ENCODE peak calls at places on chromosomes 6 and 20, in ten cellular contexts. K, X, E, A, D, U, T, Q, O and G are unnamed samples. For H3K27me3, the result is how much of the 10 kb centered on the place peaks cover.

GRCh38 chr6:14924126-14925024 is 321.5 kb upstream of the JARID2 start:
- DNase-seq in E (no peak), O (no peak), U (no peak), X (peak), T (no peak), D (no peak), A (no peak), Q (peak), K (no peak), G (no peak)

GRCh38 chr6:153024401-153025017 is 22.0 kb upstream of the MTRF1L start:
- DNase-seq in T (peak), X (no peak), E (peak), A (no peak), O (peak), U (peak), K (no peak), Q (peak), D (no peak), G (no peak)

GRCh38 chr6:111423960-111424846 is 58.8 kb downstream of the REV3L start:
- DNase-seq in T (no peak), O (peak), A (no peak), U (no peak), X (no peak), K (no peak), E (peak), Q (no peak), D (no peak), G (no peak)

GRCh38 chr20:53319716-53320115 is 273.9 kb downstream of the ZNF217 start:
- DNase-seq in O (no peak), D (no peak), K (no peak), E (no peak), U (no peak), T (no peak), Q (no peak), A (no peak), X (no peak), G (no peak)

GRCh38 chr6:49553353-49553752 is 2.9 kb downstream of the C6orf141 start:
- DNase-seq in Q (no peak), E (no peak), A (no peak), X (no peak), K (no peak), U (no peak), D (peak), T (no peak), O (no peak), G (no peak)

GRCh38 chr6:36963451-36964290 is 9.1 kb downstream of the PI16 start:
- DNase-seq in D (no peak), U (peak), X (no peak), T (peak), O (no peak), K (no peak), E (no peak), Q (no peak), A (no peak), G (no peak)

GRCh38 chr20:53857723-53858236 is 212.6 kb downstream of the BCAS1 start:
- DNase-seq in T (no peak), E (no peak), D (no peak), A (peak), K (no peak), O (peak), X (no peak), Q (no peak), U (peak), G (no peak)

GRCh38 chr6:149249370-149250357 is 67.8 kb upstream of the TAB2 start:
- DNase-seq in O (peak), E (no peak), X (no peak), U (no peak), Q (no peak), T (no peak), K (no peak), D (no peak), A (no peak), G (no peak)

GRCh38 chr6:113148576-113148975 is 708.6 kb upstream of the MARCKS start:
- DNase-seq in O (no peak), D (no peak), U (no peak), X (no peak), K (no peak), T (no peak), Q (no peak), E (no peak), A (no peak), G (no peak)

GRCh38 chr6:157075549-157076426 is 247.5 kb downstream of the TMEM242 start:
- DNase-seq in A (no peak), X (no peak), T (no peak), Q (no peak), D (no peak), U (no peak), O (no peak), E (no peak), K (no peak), G (no peak)

GRCh38 chr6:75094614-75095321 is 111.1 kb downstream of the COL12A1 start:
- DNase-seq in D (no peak), U (no peak), K (no peak), Q (no peak), E (no peak), T (no peak), A (no peak), O (no peak), X (no peak), G (no peak)

GRCh38 chr20:25247100-25247665 is 702 bp upstream of the PYGB start:
- DNase-seq in K (peak), Q (peak), X (peak), E (peak), U (peak), D (no peak), A (peak), O (peak), T (peak), G (no peak)

GRCh38 chr6:31829633-31830492 is 2.3 kb downstream of the HSPA1B start:
- DNase-seq in U (no peak), D (no peak), X (no peak), Q (no peak), A (no peak), E (no peak), O (peak), T (no peak), K (no peak), G (no peak)

GRCh38 chr6:89162047-89162371 is 16.2 kb downstream of the PM20D2 start:
- DNase-seq in A (no peak), X (peak), Q (no peak), T (no peak), E (no peak), U (no peak), O (no peak), K (no peak), D (no peak), G (no peak)

GRCh38 chr6:89160693-89161092 is 14.8 kb downstream of the PM20D2 start:
- DNase-seq in Q (no peak), K (no peak), X (no peak), A (no peak), U (no peak), E (no peak), O (no peak), D (no peak), T (no peak), G (no peak)

GRCh38 chr6:89161326-89162046 is 15.6 kb downstream of the PM20D2 start:
- DNase-seq in T (no peak), X (no peak), K (no peak), A (no peak), E (no peak), Q (peak), D (no peak), U (no peak), O (no peak), G (no peak)
- TF ChIP-seq CTCF in T (no peak), X (no peak), K (no peak), A (no peak), E (no peak), Q (peak), D (no peak), U (no peak), O (no peak), G (no peak)

DNA sequence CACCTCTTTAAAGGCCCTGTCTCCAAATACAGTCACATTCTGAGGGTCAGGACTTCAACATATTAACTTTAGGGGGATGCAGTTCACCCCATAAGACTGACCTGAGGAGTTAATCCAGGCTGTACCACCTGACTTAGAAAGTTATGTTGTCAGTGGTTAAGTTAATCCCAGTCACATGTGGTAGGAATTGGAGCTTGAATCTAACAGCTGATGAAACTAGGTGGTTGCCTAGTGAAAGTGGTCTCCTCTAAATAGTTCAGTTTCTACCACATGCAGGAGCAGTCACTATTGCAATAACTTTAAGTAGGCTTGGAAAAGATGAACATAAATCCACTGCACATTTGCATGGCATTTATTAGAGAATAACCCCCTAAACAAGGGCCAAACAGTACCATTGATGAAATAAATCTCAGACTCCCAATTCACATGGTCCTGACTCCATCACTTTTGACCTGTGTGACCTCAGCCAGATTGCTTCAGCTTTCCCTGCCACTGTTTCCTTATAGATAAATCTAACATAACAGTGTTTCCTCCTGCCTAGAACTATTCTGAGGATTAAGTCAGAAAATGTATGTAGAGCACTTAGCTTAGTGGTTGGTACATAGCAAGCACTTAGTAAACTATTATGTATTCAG is 20.1 kb downstream of the SAMD5 start:
- DNase-seq in A (no peak), K (no peak), D (no peak), U (no peak), Q (no peak), E (no peak), X (no peak), T (no peak), O (no peak), G (no peak)
- H3K27me3 ChIP-seq in A (under half), K (under half), D (under half), U (under half), Q (under half), E (under half), X (under half), T (under half), O (under half), G (under half)

GRCh38 chr6:43036712-43037111 is 15.3 kb downstream of the RRP36 start:
- DNase-seq in O (no peak), A (no peak), E (no peak), T (no peak), D (no peak), K (no peak), Q (no peak), X (no peak), U (no peak), G (no peak)

GRCh38 chr6:43038727-43039126 is 14.9 kb downstream of the CUL7 start:
- DNase-seq in O (no peak), T (no peak), U (no peak), E (no peak), K (no peak), X (no peak), A (no peak), Q (no peak), D (no peak), G (no peak)

GRCh38 chr6:43035495-43036194 is 14.2 kb downstream of the RRP36 start:
- DNase-seq in T (no peak), X (peak), E (no peak), Q (no peak), D (no peak), U (no peak), K (no peak), A (no peak), O (no peak), G (no peak)

GRCh38 chr6:43037706-43038105 is 15.9 kb downstream of the CUL7 start:
- DNase-seq in D (no peak), X (no peak), K (no peak), E (no peak), Q (no peak), U (no peak), T (no peak), O (no peak), A (no peak), G (no peak)

DNA sequence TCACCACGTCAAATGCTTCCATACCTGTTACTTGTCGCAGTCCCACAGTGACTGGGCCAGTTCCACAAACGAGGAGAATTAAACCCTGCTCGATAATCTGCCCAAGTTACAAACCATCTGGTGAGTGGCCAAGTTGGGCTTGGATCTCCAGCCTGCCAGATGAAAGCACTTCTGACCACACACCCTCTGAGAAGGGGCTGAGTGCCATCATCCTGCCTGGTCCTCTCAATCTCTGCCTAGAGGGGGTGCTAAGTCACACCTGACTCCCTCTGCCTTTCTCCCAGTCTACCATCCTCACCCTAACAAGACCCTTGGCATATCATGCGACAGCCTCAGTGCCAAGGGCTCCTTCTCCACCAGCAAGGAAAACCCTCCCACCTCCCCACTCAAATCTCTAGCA is 15.8 kb downstream of the RRP36 start:
- DNase-seq in U (no peak), A (no peak), K (no peak), Q (no peak), T (no peak), O (no peak), X (no peak), E (no peak), D (no peak), G (no peak)
- TF ChIP-seq CTCF in U (no peak), A (no peak), K (no peak), Q (peak), T (no peak), O (no peak), X (no peak), E (no peak), D (no peak), G (no peak)

DNA sequence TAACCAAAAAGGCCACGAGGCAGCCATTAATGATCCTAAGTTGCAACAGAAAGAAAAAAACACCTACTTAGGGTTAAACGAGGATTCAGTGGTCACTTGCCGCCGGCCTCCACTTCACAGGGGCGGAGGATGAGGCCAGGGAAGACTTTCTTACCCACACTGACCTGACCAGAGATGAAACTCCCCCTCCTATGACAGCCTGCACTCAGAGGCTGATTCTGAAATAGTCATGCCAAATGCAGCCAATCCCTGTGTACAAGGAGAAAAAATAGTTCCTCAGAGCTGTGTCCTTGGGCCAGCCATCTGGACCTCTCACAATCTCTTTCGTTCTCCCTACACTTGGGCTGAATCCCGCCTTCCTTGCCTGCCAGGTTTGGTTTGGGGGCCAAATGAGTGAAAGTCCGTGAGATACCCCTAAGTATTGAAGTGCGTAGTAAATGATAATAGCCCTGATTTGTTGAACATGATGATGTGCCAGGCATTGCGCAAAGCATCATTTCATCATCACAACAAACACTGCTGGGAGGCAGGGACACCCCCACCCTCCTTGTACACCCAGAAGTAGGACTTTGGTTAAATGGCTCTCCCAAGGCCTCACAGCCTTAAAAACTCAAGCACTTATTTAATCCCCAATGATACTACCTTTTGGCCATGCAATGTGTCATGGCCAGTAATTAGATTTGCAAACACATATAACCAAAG is 3.2 kb upstream of the IRF4 start:
- DNase-seq in U (no peak), Q (no peak), D (no peak), E (no peak), X (no peak), O (no peak), K (no peak), A (peak), T (no peak), G (no peak)
- H3K27me3 ChIP-seq in U (under half), Q (half or more), D (half or more), E (under half), X (under half), O (under half), K (half or more), A (under half), T (under half), G (under half)

GRCh38 chr20:61779176-61779965 is 286.3 kb downstream of the TAF4 start:
- DNase-seq in U (no peak), T (no peak), E (no peak), K (no peak), A (no peak), D (no peak), X (no peak), O (no peak), Q (no peak), G (no peak)
- TF ChIP-seq CTCF in U (no peak), T (no peak), E (no peak), K (no peak), A (no peak), D (no peak), X (no peak), O (no peak), Q (no peak), G (no peak)

DNA sequence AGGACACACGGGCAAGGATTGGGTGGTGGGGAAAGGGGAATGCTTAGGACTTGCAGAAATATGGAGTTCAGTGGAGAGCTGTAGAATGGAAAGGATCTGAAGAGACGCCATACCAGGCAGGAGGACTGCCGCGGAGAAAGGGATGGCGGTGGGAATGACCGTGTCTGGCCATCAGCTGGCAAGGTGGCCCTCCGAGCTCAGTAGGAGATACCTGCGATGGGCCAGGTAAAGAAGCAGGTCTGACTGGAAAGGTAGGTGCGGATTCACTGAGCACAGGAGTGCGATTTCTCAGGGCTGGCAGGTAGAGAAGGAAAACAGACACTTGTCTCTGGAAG is 26.0 kb downstream of the PCK1 start:
- DNase-seq in Q (no peak), T (no peak), A (no peak), U (no peak), X (no peak), D (no peak), O (no peak), E (no peak), K (no peak), G (no peak)
- H3K27me3 ChIP-seq in Q (under half), T (under half), A (under half), U (under half), X (under half), D (half or more), O (under half), E (under half), K (half or more), G (under half)

GRCh38 chr20:5061209-5061608 is 58.5 kb downstream of the PCNA start:
- DNase-seq in D (peak), O (no peak), E (no peak), Q (peak), A (no peak), K (no peak), T (no peak), X (no peak), U (peak), G (no peak)

GRCh38 chr20:5058873-5059272 is 57.6 kb upstream of the SLC23A2 start:
- DNase-seq in O (no peak), A (no peak), X (no peak), Q (no peak), T (no peak), K (no peak), D (no peak), U (no peak), E (no peak), G (no peak)

DNA sequence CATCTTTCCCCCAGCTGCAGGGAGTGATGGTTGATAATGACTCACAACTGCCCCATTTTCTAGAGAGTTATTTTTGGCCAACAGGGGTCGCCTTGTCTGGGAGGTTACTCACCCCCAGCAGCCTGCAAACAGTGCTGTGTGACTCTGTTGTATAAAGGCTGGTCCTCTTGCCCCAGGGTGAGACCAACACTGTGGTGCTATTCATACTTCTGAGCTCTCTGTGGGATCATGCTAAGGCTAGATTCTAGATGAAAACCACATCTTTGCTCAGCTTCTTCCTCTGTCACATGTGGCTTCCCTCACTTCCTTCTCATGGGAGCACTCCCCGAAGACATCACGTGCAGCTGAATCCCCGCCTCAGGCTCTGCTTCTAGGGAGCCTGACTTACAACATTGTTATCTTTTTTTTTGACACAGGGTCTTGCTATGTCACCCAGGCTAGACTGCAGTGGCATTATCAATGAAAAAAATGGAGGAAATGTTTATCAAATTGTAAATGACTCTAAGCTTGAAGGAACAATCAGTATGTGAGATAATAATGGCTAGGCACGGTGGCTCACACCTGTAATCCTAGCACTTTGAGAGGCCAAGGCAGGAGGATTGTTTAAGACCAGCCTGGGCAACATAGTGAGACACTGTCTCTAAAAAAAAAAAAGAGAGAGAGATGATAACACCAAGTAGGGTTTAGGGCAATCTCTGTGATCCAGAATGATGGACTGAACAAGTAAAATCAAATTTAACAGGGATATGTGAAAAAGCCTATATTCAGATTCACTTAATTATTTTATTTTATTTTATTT is 55.7 kb upstream of the SLC23A2 start:
- DNase-seq in A (no peak), Q (peak), U (peak), D (no peak), O (peak), E (peak), T (peak), X (no peak), K (no peak), G (no peak)
- TF ChIP-seq CTCF in A (peak), Q (peak), U (peak), D (peak), O (peak), E (peak), T (peak), X (no peak), K (peak), G (peak)

DNA sequence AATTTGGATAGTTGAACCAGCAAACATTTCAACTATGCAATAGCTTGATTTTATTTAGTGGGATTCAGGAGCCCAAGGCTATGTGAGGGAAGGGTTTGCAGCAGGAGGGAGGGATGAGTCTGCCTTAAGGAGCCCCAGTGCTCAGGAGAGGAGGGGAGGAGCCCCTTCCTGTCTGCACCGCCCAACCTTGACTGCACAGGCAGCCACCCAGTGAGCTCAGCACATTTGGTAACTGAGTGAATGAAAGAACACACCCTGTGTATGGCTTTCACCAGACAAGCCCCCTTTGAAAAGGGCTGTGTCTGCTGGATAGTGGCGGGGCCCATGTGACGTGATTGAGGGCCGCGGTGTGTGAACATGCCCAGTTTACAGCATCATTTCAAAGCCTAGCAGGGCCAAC is 17.0 kb downstream of the DACT2 start:
- DNase-seq in T (no peak), U (no peak), K (no peak), A (peak), O (peak), E (no peak), X (no peak), D (no peak), Q (peak), G (no peak)
- H3K27me3 ChIP-seq in T (under half), U (under half), K (under half), A (under half), O (under half), E (under half), X (under half), D (under half), Q (under half), G (under half)

DNA sequence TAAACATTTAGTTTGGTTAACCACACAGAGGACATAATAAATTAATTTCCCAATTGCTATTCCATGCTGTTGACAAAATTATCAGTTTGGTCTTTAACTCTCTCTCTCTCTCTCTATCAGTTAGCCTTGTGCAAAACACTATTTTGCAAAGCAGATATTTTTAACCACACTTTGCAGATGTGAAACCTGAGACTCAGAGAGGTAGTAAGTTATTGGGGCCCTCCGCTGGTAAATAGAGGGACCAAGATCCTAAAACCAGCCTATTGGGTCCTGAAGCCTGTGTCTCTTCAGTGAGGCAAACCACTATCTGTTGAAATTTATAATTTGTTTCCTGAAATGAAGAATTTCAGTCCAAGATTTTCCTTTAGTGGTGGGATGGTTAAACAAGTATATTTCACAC is 231.0 kb downstream of the SOD2 start:
- DNase-seq in O (no peak), U (no peak), K (no peak), D (no peak), E (no peak), T (no peak), X (no peak), A (no peak), Q (no peak), G (no peak)
- TF ChIP-seq CTCF in O (no peak), U (no peak), K (no peak), D (no peak), E (no peak), T (no peak), X (no peak), A (no peak), Q (no peak), G (no peak)